ENCODE peak calls at places on chromosomes 7 and 10, in six cellular contexts. One of them, this sample, is unnamed.

GRCh38 chr10:132624847-132625839 is 87.6 kb downstream of the INPP5A start:
- DNase-seq in erythroblast: no peak
- DNase-seq in gastrocnemius medialis: no peak
- DNase-seq in A549: no peak
- DNase-seq in transverse colon: no peak
- DNase-seq in spleen: peak
- DNase-seq in this sample: no peak

GRCh38 chr10:59586407-59586891 is 123.2 kb downstream of the SLC16A9 start:
- DNase-seq in erythroblast: no peak
- DNase-seq in gastrocnemius medialis: no peak
- DNase-seq in A549: no peak
- DNase-seq in transverse colon: no peak
- DNase-seq in spleen: no peak
- DNase-seq in this sample: no peak

GRCh38 chr10:22017283-22018020 is 13.9 kb upstream of the DNAJC1 start:
- DNase-seq in erythroblast: peak
- DNase-seq in gastrocnemius medialis: no peak
- DNase-seq in A549: no peak
- DNase-seq in transverse colon: no peak
- DNase-seq in spleen: no peak
- DNase-seq in this sample: no peak

GRCh38 chr7:77428777-77429231 is 12.7 kb upstream of the GSAP start:
- DNase-seq in erythroblast: no peak
- DNase-seq in gastrocnemius medialis: no peak
- DNase-seq in A549: no peak
- DNase-seq in transverse colon: no peak
- DNase-seq in spleen: no peak
- DNase-seq in this sample: no peak

GRCh38 chr10:8050561-8051108 is 3.9 kb upstream of the GATA3 start:
- DNase-seq in erythroblast: peak
- DNase-seq in gastrocnemius medialis: no peak
- DNase-seq in A549: peak
- DNase-seq in transverse colon: no peak
- DNase-seq in spleen: no peak
- DNase-seq in this sample: no peak

GRCh38 chr7:142853739-142854504 is 954 bp upstream of the EPHB6 start:
- DNase-seq in erythroblast: peak
- DNase-seq in gastrocnemius medialis: no peak
- DNase-seq in A549: peak
- DNase-seq in transverse colon: peak
- DNase-seq in spleen: peak
- DNase-seq in this sample: peak

GRCh38 chr7:77569514-77570232 is 32.6 kb downstream of the PTPN12 start:
- DNase-seq in erythroblast: no peak
- DNase-seq in gastrocnemius medialis: no peak
- DNase-seq in A549: no peak
- DNase-seq in transverse colon: no peak
- DNase-seq in spleen: no peak
- DNase-seq in this sample: no peak

GRCh38 chr10:110420401-110421193 is 77.1 kb upstream of the DUSP5 start:
- DNase-seq in erythroblast: peak
- DNase-seq in gastrocnemius medialis: no peak
- DNase-seq in A549: peak
- DNase-seq in transverse colon: no peak
- DNase-seq in spleen: no peak
- DNase-seq in this sample: no peak

GRCh38 chr7:378551-379455 is 88.8 kb downstream of the FOXL3 start:
- DNase-seq in erythroblast: no peak
- DNase-seq in gastrocnemius medialis: no peak
- DNase-seq in A549: no peak
- DNase-seq in transverse colon: peak
- DNase-seq in spleen: peak
- DNase-seq in this sample: no peak

GRCh38 chr10:99395750-99396445 is 34.5 kb downstream of the GOT1 start:
- DNase-seq in erythroblast: no peak
- DNase-seq in gastrocnemius medialis: no peak
- DNase-seq in A549: no peak
- DNase-seq in transverse colon: no peak
- DNase-seq in spleen: no peak
- DNase-seq in this sample: peak

GRCh38 chr7:49443515-49443914 is 329.9 kb upstream of the VWC2 start:
- DNase-seq in erythroblast: no peak
- DNase-seq in gastrocnemius medialis: no peak
- DNase-seq in A549: no peak
- DNase-seq in transverse colon: no peak
- DNase-seq in spleen: no peak
- DNase-seq in this sample: no peak

GRCh38 chr10:62527019-62527827 is 153.1 kb downstream of the ZNF365 start:
- DNase-seq in erythroblast: no peak
- DNase-seq in gastrocnemius medialis: no peak
- DNase-seq in A549: no peak
- DNase-seq in transverse colon: peak
- DNase-seq in spleen: peak
- DNase-seq in this sample: no peak

GRCh38 chr7:131108212-131108980 is 219.3 kb upstream of the MKLN1 start:
- DNase-seq in erythroblast: peak
- DNase-seq in gastrocnemius medialis: no peak
- DNase-seq in A549: peak
- DNase-seq in transverse colon: peak
- DNase-seq in spleen: peak
- DNase-seq in this sample: no peak
- TF ChIP-seq POLR2A in erythroblast: peak
- TF ChIP-seq POLR2A in gastrocnemius medialis: peak
- TF ChIP-seq POLR2A in A549: no peak
- TF ChIP-seq POLR2A in transverse colon: peak
- TF ChIP-seq POLR2A in spleen: no peak
- TF ChIP-seq POLR2A in this sample: no peak

GRCh38 chr7:5695037-5695708 is 86.3 kb downstream of the RNF216 start:
- DNase-seq in erythroblast: no peak
- DNase-seq in gastrocnemius medialis: no peak
- DNase-seq in A549: no peak
- DNase-seq in transverse colon: peak
- DNase-seq in spleen: peak
- DNase-seq in this sample: no peak
- TF ChIP-seq POLR2A in erythroblast: peak
- TF ChIP-seq POLR2A in gastrocnemius medialis: no peak
- TF ChIP-seq POLR2A in A549: no peak
- TF ChIP-seq POLR2A in transverse colon: peak
- TF ChIP-seq POLR2A in spleen: no peak
- TF ChIP-seq POLR2A in this sample: no peak

DNA sequence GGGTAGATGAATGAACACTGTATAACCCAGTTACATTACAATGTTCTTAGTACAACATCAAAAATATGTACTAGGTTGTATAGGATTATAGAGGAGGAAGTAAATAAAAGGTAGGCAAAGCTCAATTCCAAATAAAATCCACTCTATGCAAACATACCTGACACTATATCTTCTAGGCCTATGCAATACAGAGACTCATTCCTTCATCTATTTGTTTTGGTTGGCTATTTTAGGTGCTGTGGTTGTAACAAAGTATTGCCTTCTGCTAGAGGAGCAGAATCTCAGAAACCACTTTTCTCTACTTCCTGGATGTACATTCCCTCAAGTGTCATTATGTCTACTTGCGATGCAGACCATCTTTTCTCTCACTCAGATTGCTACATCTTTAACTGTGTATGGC is 5.3 kb upstream of the TFPI2 start:
- DNase-seq in erythroblast: peak
- DNase-seq in gastrocnemius medialis: no peak
- DNase-seq in A549: no peak
- DNase-seq in transverse colon: no peak
- DNase-seq in spleen: no peak
- DNase-seq in this sample: no peak
- TF ChIP-seq POLR2A in erythroblast: no peak
- TF ChIP-seq POLR2A in gastrocnemius medialis: no peak
- TF ChIP-seq POLR2A in A549: no peak
- TF ChIP-seq POLR2A in transverse colon: no peak
- TF ChIP-seq POLR2A in spleen: no peak
- TF ChIP-seq POLR2A in this sample: no peak

GRCh38 chr10:45464958-45465567 is 91.0 kb downstream of the ALOX5 start:
- DNase-seq in erythroblast: peak
- DNase-seq in gastrocnemius medialis: no peak
- DNase-seq in A549: peak
- DNase-seq in transverse colon: peak
- DNase-seq in spleen: peak
- DNase-seq in this sample: peak

GRCh38 chr10:45457487-45457886 is 83.5 kb downstream of the ALOX5 start:
- DNase-seq in erythroblast: no peak
- DNase-seq in gastrocnemius medialis: no peak
- DNase-seq in A549: no peak
- DNase-seq in transverse colon: no peak
- DNase-seq in spleen: no peak
- DNase-seq in this sample: no peak

GRCh38 chr10:45460235-45460878 is 86.3 kb downstream of the ALOX5 start:
- DNase-seq in erythroblast: no peak
- DNase-seq in gastrocnemius medialis: no peak
- DNase-seq in A549: no peak
- DNase-seq in transverse colon: peak
- DNase-seq in spleen: no peak
- DNase-seq in this sample: no peak

GRCh38 chr10:45463244-45464116 is 89.5 kb downstream of the ALOX5 start:
- DNase-seq in erythroblast: no peak
- DNase-seq in gastrocnemius medialis: no peak
- DNase-seq in A549: no peak
- DNase-seq in transverse colon: no peak
- DNase-seq in spleen: peak
- DNase-seq in this sample: no peak

GRCh38 chr10:45461034-45461433 is 87.0 kb downstream of the ALOX5 start:
- DNase-seq in erythroblast: no peak
- DNase-seq in gastrocnemius medialis: no peak
- DNase-seq in A549: no peak
- DNase-seq in transverse colon: peak
- DNase-seq in spleen: no peak
- DNase-seq in this sample: no peak
- TF ChIP-seq POLR2A in erythroblast: no peak
- TF ChIP-seq POLR2A in gastrocnemius medialis: no peak
- TF ChIP-seq POLR2A in A549: no peak
- TF ChIP-seq POLR2A in transverse colon: no peak
- TF ChIP-seq POLR2A in spleen: no peak
- TF ChIP-seq POLR2A in this sample: no peak

GRCh38 chr10:88989824-88990527 is 622 bp upstream of the FAS start:
- DNase-seq in erythroblast: peak
- DNase-seq in gastrocnemius medialis: peak
- DNase-seq in A549: no peak
- DNase-seq in transverse colon: no peak
- DNase-seq in spleen: no peak
- DNase-seq in this sample: no peak
- TF ChIP-seq POLR2A in erythroblast: no peak
- TF ChIP-seq POLR2A in gastrocnemius medialis: peak
- TF ChIP-seq POLR2A in A549: no peak
- TF ChIP-seq POLR2A in transverse colon: no peak
- TF ChIP-seq POLR2A in spleen: no peak
- TF ChIP-seq POLR2A in this sample: no peak

GRCh38 chr7:139360210-139360947 is 685 bp downstream of the LUC7L2 start:
- DNase-seq in erythroblast: peak
- DNase-seq in gastrocnemius medialis: peak
- DNase-seq in A549: peak
- DNase-seq in transverse colon: peak
- DNase-seq in spleen: peak
- DNase-seq in this sample: peak

GRCh38 chr7:139358541-139359365 is 941 bp upstream of the LUC7L2 start:
- DNase-seq in erythroblast: peak
- DNase-seq in gastrocnemius medialis: no peak
- DNase-seq in A549: peak
- DNase-seq in transverse colon: peak
- DNase-seq in spleen: peak
- DNase-seq in this sample: no peak

GRCh38 chr7:139360948-139361307 is 1.2 kb downstream of the LUC7L2 start:
- DNase-seq in erythroblast: peak
- DNase-seq in gastrocnemius medialis: no peak
- DNase-seq in A549: no peak
- DNase-seq in transverse colon: no peak
- DNase-seq in spleen: no peak
- DNase-seq in this sample: no peak

GRCh38 chr7:139361523-139361922 is 1.8 kb downstream of the LUC7L2 start:
- DNase-seq in erythroblast: peak
- DNase-seq in gastrocnemius medialis: no peak
- DNase-seq in A549: no peak
- DNase-seq in transverse colon: no peak
- DNase-seq in spleen: no peak
- DNase-seq in this sample: no peak

DNA sequence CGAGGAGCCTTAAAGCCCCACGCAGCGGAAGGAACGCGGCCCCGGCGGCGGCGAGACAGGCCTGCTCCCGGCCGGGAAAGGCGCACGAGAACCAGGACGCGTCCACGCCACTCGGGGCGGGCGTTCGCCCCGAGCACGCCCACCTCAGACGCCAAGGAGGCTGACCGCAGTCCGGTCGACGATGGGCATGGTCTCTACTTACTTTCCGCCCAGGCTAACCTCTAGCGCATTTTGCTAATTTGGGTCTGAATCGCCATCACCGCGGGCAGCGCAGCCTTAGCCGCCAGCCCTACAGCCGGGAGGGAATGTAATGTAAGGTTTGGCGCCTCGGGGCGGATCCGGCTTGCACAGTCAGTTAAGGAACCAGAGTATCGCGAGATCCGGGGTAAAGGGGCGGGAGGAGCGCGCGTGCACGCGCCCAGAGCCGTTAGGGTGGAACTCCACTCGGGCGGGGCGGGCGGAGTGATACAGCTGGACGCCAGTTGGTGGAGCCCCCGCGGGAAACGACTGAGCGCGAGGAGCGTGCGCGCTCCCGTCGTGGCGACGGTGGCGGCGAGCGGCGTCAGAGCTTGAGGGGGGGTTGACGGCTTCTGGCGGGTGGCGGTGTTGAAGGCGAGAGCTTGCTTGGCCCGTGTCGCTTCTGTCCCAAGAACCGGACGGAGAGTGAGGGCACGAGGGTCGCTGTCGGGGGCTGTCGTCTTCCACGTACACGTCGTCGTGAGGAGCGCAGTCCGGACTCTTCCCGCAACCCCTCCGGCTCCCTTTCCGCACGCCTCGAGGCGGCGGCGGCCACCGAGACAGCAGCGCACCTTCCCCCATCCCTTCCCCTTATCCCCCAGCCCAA is at the start of gene LUC7L2:
- DNase-seq in erythroblast: peak
- DNase-seq in gastrocnemius medialis: peak
- DNase-seq in A549: peak
- DNase-seq in transverse colon: peak
- DNase-seq in spleen: peak
- DNase-seq in this sample: peak
- TF ChIP-seq POLR2A in erythroblast: peak
- TF ChIP-seq POLR2A in gastrocnemius medialis: peak
- TF ChIP-seq POLR2A in A549: peak
- TF ChIP-seq POLR2A in transverse colon: peak
- TF ChIP-seq POLR2A in spleen: peak
- TF ChIP-seq POLR2A in this sample: peak

This sample was measured in H54.